ENCODE peak calls at places on chromosomes 2 and 18, in four cellular contexts. M is GM12878, D is K562, V is HepG2. F is an unnamed sample.
A peak's percentile ranks its signal among the peaks of the same experiment; 100 is the strongest.

GRCh38 chr18:47484068-47484467 is 232.6 kb upstream of the SKOR2 start:
- DNase-seq in V (no peak), M (no peak), D (no peak), F (no peak)

GRCh38 chr2:120391905-120392665 is 46.1 kb downstream of the INHBB start:
- DNase-seq in V (no peak), D (no peak), M (no peak), F (no peak)

GRCh38 chr2:165056585-165056984 is 101.3 kb upstream of the SLC38A11 start:
- DNase-seq in D (no peak), M (no peak), V (no peak), F (no peak)

GRCh38 chr2:60958800-60959199 is 58.7 kb upstream of the PEX13 start:
- DNase-seq in M (no peak), V (no peak), D (no peak), F (no peak)

GRCh38 chr2:188158337-188159100 is 133.2 kb upstream of the GULP1 start:
- DNase-seq in M (no peak), D (no peak), V (no peak), F (no peak)

GRCh38 chr2:234691226-234691600 is 194.3 kb upstream of the ARL4C start:
- DNase-seq in V (no peak), M (no peak), D (no peak), F (no peak)

GRCh38 chr2:102967451-102967850 is 205.6 kb downstream of the TMEM182 start:
- DNase-seq in V (no peak), D (no peak), M (no peak), F (no peak)

GRCh38 chr2:35803133-35803532 is 552.4 kb upstream of the CRIM1 start:
- DNase-seq in D (no peak), V (no peak), M (no peak), F (no peak)

GRCh38 chr2:23376972-23377371 is 8.0 kb upstream of the KLHL29 start:
- DNase-seq in V (no peak), D (no peak), M (no peak), F (no peak)

GRCh38 chr2:29166237-29166630 is 51.0 kb downstream of the CLIP4 start:
- DNase-seq in V (no peak), M (no peak), D (no peak), F (no peak)

GRCh38 chr2:118437501-118437900 is 349.2 kb downstream of the INSIG2 start:
- DNase-seq in D (no peak), M (no peak), V (no peak), F (no peak)

GRCh38 chr2:104846182-104846954 is 7.5 kb upstream of the POU3F3 start:
- DNase-seq in V (no peak), D (no peak), M (no peak), F (no peak)

GRCh38 chr2:201886504-201886903 is 80.2 kb downstream of the CDK15 start:
- DNase-seq in D (no peak), M (no peak), V (no peak), F (no peak)

GRCh38 chr18:8754995-8755955 is 49.9 kb downstream of the MTCL1 start:
- DNase-seq in M (peak; percentile 7), V (no peak), D (no peak), F (no peak)

GRCh38 chr2:52639692-52640091 is 1127.9 kb upstream of the CHAC2 start:
- DNase-seq in V (no peak), D (no peak), M (no peak), F (no peak)

GRCh38 chr2:237465515-237466227 is 21.4 kb upstream of the MLPH start:
- DNase-seq in D (no peak), V (no peak), M (no peak), F (no peak)

GRCh38 chr2:180268006-180268405 is 260.9 kb upstream of the CWC22 start:
- DNase-seq in D (no peak), M (no peak), V (no peak), F (no peak)

GRCh38 chr18:26458526-26459232 is 89.7 kb downstream of the KCTD1 start:
- DNase-seq in V (no peak), D (no peak), M (peak; percentile 70), F (no peak)

GRCh38 chr2:23324281-23324680 is 60.7 kb upstream of the KLHL29 start:
- DNase-seq in V (no peak), D (no peak), M (no peak), F (no peak)

GRCh38 chr2:105856576-105856975 is 111.9 kb downstream of the NCK2 start:
- DNase-seq in D (no peak), M (no peak), V (no peak), F (no peak)

GRCh38 chr2:231611273-231612198 is 18.9 kb downstream of the TEX44 start:
- DNase-seq in M (no peak), V (peak; percentile 59), D (peak; percentile 55), F (no peak)

GRCh38 chr18:12287131-12287681 is 20.8 kb upstream of the TUBB6 start:
- DNase-seq in M (no peak), V (no peak), D (no peak), F (no peak)

DNA sequence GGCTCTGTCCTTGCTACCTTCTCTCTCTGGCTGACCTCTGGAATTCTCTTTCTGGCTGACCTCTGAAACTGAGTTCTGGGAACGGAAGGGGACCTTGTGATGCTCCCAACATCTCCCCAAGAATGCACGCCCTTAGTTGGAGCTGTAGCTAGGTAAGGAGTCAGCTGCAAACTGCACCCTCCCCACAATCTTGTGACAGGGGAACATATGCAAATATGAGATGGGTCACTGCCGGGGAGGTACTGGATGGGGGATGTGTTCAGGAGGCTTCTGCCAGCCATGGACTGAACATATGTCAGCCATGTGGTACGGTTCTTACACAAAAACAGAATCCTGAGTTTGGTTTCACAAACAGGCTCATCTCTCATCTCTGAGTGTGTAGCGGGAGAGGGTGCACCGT is 34.2 kb downstream of the BCL2 start:
- DNase-seq in V (no peak), M (peak; percentile 66), D (no peak), F (no peak)
- TF ChIP-seq FOXK2 in V (no peak), M (no peak), D (no peak), F (no peak)

GRCh38 chr2:235692671-235693171 is 198.9 kb downstream of the AGAP1 start:
- DNase-seq in D (no peak), V (no peak), M (no peak), F (no peak)
- TF ChIP-seq FOXK2 in D (no peak), V (no peak), M (no peak), F (no peak)

DNA sequence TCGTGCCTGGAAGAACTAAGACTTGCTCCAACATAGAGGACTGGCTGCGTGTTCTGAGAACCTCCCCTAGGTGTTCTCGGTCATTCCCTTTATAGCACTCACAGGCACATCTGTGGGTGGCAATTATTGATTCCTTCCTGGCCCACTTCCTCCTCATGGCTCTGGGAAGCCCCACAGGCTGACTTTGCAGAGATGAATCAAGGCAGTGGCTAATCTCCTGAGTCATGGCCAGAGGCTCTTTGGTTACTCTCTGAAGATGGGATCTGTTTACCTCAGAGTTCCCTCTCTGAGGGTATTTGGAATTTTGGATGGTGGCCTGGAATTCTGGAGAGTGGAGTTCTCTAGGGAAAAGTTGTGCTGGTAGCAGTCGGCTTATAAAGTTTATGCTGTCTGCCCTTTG is 105.0 kb downstream of the PLCL1 start:
- DNase-seq in V (no peak), M (no peak), D (no peak), F (no peak)
- TF ChIP-seq FOXK2 in V (no peak), M (no peak), D (no peak), F (no peak)

DNA sequence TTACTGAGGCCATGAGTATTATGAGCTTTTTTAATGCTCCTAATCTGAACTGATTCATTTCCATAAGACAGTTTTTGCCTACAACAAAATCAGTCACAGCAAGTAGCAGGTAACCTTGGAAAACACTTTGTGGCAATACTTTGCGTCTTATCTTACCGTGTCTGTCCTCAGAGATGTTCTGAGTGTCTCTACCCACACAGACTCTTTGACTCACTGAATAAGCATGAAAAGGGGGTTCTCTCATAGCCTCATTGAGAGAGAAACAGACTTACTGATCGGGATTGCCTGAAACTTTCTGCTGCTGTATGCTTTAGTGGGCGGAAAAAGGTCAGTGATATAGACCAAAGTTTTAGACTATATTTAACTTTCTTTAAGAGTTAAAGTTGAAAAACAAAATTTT is 92.6 kb downstream of the MYL12B start:
- DNase-seq in D (no peak), V (no peak), M (no peak), F (no peak)
- TF ChIP-seq FOXK2 in D (no peak), V (no peak), M (no peak), F (no peak)

GRCh38 chr2:18435425-18436037 is 124.9 kb downstream of the RDH14 start:
- DNase-seq in M (no peak), V (peak; percentile 58), D (no peak), F (peak; percentile 26)
- TF ChIP-seq FOXK2 in M (no peak), V (no peak), D (no peak), F (no peak)

DNA sequence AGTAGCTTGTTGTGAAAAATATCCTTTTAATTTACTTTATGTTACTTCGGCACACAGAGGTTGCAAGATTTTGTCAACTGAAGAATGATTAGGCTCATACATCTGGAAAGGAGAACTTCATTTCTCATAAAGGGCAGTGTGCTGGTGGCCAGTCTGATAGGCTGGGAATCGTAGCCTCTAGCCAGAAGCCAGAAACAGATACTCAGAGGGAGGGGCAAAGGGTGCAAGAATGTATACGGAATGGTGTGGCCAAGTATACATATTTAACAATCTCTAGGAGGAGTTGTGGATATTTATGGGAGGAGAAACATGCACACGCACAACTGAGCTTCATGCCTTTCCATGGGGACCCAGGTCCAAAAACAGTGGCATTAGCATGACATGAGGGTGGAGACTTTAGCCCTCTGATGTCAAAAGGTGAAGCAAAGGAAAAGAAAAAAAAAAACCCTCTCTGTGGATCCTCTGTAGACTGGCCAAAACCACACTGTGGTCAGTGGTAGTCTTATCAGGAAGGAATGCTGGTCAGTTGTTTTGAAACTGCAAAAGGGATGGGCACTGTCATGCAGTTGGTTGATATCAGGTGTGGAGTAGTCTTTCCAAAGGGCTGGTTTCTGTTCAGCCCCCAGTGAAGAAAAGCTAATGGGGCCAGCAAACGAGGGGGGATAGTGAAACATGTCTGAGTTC is 34.9 kb upstream of the APCDD1 start:
- DNase-seq in V (no peak), D (no peak), M (no peak), F (no peak)
- TF ChIP-seq FOXK2 in V (no peak), D (no peak), M (no peak), F (no peak)

DNA sequence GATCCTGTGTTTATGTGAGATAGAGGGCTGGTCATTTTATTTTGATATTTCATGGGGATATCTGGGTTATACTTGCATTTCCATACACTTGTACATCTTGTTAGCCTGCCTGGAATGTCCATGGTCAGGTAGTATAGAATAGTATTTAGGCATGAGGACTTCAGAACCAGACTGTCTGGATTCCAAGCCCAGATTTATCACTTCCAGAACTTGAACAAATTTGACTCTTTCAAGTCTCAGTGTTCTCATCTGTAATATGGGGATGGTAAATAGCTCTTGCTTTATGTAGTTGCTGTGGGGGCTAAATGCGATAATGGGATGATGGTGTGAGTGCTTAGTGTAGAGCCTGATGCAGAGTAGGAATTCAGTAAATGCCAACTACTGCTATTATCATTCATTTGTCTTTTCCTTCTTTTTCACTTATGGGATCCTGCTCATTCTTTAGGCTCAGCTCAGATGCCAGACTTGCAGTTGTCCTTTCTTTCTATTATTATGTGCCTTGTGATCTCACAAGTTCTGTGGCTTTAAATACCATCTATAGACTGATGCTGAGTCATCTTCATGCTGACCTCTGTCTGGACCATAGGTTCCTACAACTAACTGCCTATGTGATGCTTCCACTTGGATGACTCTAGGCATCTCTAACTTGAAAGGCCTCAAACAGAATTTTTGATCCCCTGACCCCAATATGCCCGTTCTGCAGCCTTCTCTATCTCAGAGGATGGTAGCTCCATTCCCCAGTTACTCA is 67.4 kb downstream of the POLE4 start:
- DNase-seq in D (no peak), V (no peak), M (no peak), F (no peak)
- TF ChIP-seq FOXK2 in D (no peak), V (no peak), M (no peak), F (no peak)